ENCODE peak calls at places on chromosomes 2 and 18, in four cellular contexts. Y is HCT116, I is IMR-90, R is sigmoid colon. M is an unnamed sample.

GRCh38 chr18:3889803-3890202 is 439.8 kb downstream of the TGIF1 start:
- DNase-seq in Y (no peak), I (peak; percentile 78), R (no peak), M (no peak)

GRCh38 chr2:43210467-43211303 is 15.7 kb downstream of the ZFP36L2 start:
- DNase-seq in Y (no peak), I (peak; percentile 92), R (peak; percentile 82), M (no peak)

GRCh38 chr2:11532434-11533055 is 1.3 kb upstream of the GREB1 start:
- DNase-seq in Y (no peak), I (peak; percentile 24), R (no peak), M (no peak)

GRCh38 chr2:233436691-233437438 is 82.6 kb downstream of the DGKD start:
- DNase-seq in Y (no peak), I (no peak), R (peak; percentile 60), M (no peak)

GRCh38 chr2:86062043-86062442 is 43.6 kb downstream of the POLR1A start:
- DNase-seq in Y (no peak), I (peak; percentile 80), R (no peak), M (no peak)

GRCh38 chr2:108536133-108536780 is 2.0 kb downstream of the LIMS1 start:
- DNase-seq in Y (no peak), I (peak; percentile 62), R (no peak), M (no peak)

GRCh38 chr2:230908094-230908594 is 16.9 kb downstream of the GPR55 start:
- DNase-seq in Y (no peak), I (peak; percentile 3), R (peak; percentile 49), M (no peak)

GRCh38 chr2:224008702-224009261 is 30.3 kb downstream of the SERPINE2 start:
- DNase-seq in Y (no peak), I (no peak), R (no peak), M (no peak)

GRCh38 chr2:29627366-29627765 is 294.0 kb downstream of the ALK start:
- DNase-seq in Y (no peak), I (peak; percentile 91), R (no peak), M (no peak)

GRCh38 chr18:74153377-74153776 is 5.1 kb downstream of the TIMM21 start:
- DNase-seq in Y (no peak), I (no peak), R (no peak), M (no peak)

GRCh38 chr2:3237501-3237889 is 140.1 kb downstream of the EIPR1 start:
- DNase-seq in Y (no peak), I (no peak), R (no peak), M (no peak)
- H3K9me3 ChIP-seq in Y (no peaks in the 10 kb centered on the region), I (no peaks in the 10 kb centered on the region), R (no peaks in the 10 kb centered on the region), M (no peaks in the 10 kb centered on the region)

DNA sequence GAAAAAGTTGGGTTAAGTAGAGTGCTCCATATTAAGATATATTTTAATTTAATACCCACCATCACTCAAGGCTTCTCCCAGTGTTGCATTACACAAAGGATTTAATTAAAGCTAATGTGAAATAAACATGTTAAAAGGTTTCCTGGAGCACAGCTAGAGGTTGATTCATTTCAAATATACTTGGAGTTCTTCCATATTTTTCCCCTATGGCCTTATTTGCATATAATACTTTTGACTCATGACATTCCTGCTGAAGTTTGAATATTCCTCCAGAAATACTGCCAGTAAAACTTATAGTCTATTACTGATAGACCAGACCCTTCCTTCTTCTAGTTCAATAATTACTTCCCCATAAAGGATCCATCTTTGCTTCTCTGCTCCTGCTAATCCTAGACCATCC is 227.5 kb downstream of the GULP1 start:
- DNase-seq in Y (no peak), I (peak; percentile 70), R (no peak), M (no peak)
- H3K27ac ChIP-seq in Y (no peak overlapping the region), I (no peak overlapping the region), R (no peak overlapping the region), M (no peak overlapping the region)

GRCh38 chr2:73250872-73251846 is 17.1 kb downstream of the CCT7 start:
- DNase-seq in Y (no peak), I (no peak), R (no peak), M (no peak)
- H3K36me3 ChIP-seq in Y (peaks cover 64% of the 10 kb centered on the region), I (peaks cover 65% of the 10 kb centered on the region), R (peaks cover 81% of the 10 kb centered on the region), M (peaks cover 54% of the 10 kb centered on the region)

GRCh38 chr2:168201211-168201610 is 46.2 kb downstream of the STK39 start:
- DNase-seq in Y (no peak), I (no peak), R (no peak), M (no peak)

GRCh38 chr2:168208652-168209051 is 38.7 kb downstream of the STK39 start:
- DNase-seq in Y (no peak), I (no peak), R (no peak), M (no peak)

GRCh38 chr2:168201722-168202121 is 45.7 kb downstream of the STK39 start:
- DNase-seq in Y (no peak), I (no peak), R (no peak), M (no peak)

GRCh38 chr2:168207861-168208260 is 39.5 kb downstream of the STK39 start:
- DNase-seq in Y (no peak), I (peak; percentile 37), R (no peak), M (no peak)

DNA sequence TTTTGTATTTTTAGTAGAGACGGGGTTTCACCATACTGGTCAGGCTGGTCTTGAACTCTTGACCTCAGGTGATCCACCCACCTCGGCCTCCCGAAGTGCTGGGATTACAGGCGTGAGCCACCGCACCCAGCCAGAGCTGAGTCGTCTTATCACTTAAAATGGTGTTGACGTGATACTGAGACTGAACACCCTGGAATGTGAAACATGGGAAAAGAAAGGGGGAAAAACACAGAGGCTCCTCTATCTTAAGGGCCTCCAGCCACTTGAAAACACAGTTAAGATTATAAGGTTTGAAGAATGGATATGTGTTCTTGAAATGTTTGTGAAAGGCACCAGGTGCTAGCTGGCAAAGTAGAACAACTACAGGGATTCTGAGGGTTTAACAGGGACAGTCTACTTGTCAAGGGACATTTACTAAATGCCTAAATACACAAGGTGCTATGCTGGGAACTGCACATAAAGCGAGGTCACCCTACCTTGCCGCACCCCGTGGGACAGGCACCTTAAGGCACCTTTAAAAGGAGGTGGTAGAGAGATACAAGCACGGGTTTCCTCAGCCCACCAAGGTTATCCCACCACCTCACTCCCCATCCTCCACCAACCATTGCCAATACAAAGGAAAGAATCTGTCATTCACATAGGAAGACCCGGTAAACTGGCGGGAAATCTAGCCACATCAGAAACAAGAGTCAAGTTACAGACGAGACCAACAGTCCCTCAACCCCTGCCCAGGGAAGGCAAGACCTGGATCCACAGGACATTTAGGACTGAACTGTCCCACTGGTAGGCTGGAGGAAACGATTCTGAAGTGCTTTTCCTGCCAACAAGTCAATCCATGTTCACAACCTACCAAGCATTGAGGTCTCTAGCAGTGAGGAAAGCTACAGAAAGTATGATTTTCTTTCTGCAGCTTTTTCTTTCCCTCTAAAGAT is 43.4 kb downstream of the STK39 start:
- DNase-seq in Y (no peak), I (no peak), R (no peak), M (peak; percentile 43)
- H3K9me3 ChIP-seq in Y (no peaks in the 10 kb centered on the region), I (no peaks in the 10 kb centered on the region), R (no peaks in the 10 kb centered on the region), M (no peaks in the 10 kb centered on the region)